ENCODE peak calls at places on chromosome 19, in five cellular contexts. One of them, this sample, is unnamed.

GRCh38 chr19:55467236-55468053 is 2.9 kb upstream of the C19orf85 start:
- DNase-seq in bronchial epithelial cell: no peak
- DNase-seq in fibroblast of mammary gland: peak
- DNase-seq in kidney epithelial cell: no peak
- DNase-seq in breast epithelium: no peak
- DNase-seq in this sample: peak

GRCh38 chr19:31316201-31316951 is 32.9 kb downstream of the TSHZ3 start:
- DNase-seq in bronchial epithelial cell: no peak
- DNase-seq in fibroblast of mammary gland: peak
- DNase-seq in kidney epithelial cell: no peak
- DNase-seq in breast epithelium: no peak
- DNase-seq in this sample: peak

GRCh38 chr19:46954502-46955004 is 65.1 kb upstream of the NPAS1 start:
- DNase-seq in bronchial epithelial cell: no peak
- DNase-seq in fibroblast of mammary gland: no peak
- DNase-seq in kidney epithelial cell: no peak
- DNase-seq in breast epithelium: no peak
- DNase-seq in this sample: no peak

GRCh38 chr19:55086730-55087541 is 11.3 kb downstream of the EPS8L1 start:
- DNase-seq in bronchial epithelial cell: peak
- DNase-seq in fibroblast of mammary gland: peak
- DNase-seq in kidney epithelial cell: peak
- DNase-seq in breast epithelium: peak
- DNase-seq in this sample: peak

GRCh38 chr19:3108775-3109174 is 14.6 kb downstream of the GNA11 start:
- DNase-seq in bronchial epithelial cell: peak
- DNase-seq in fibroblast of mammary gland: peak
- DNase-seq in kidney epithelial cell: no peak
- DNase-seq in breast epithelium: no peak
- DNase-seq in this sample: peak

GRCh38 chr19:56091066-56091490 is 30.0 kb downstream of the ZNF787 start:
- DNase-seq in bronchial epithelial cell: peak
- DNase-seq in fibroblast of mammary gland: peak
- DNase-seq in kidney epithelial cell: no peak
- DNase-seq in breast epithelium: peak
- DNase-seq in this sample: peak

GRCh38 chr19:12675377-12675776 is 6.3 kb downstream of the DHPS start:
- DNase-seq in bronchial epithelial cell: no peak
- DNase-seq in fibroblast of mammary gland: no peak
- DNase-seq in kidney epithelial cell: no peak
- DNase-seq in breast epithelium: no peak
- DNase-seq in this sample: no peak

GRCh38 chr19:35756373-35757230 is at the start of gene HSPB6:
- DNase-seq in bronchial epithelial cell: no peak
- DNase-seq in fibroblast of mammary gland: peak
- DNase-seq in kidney epithelial cell: no peak
- DNase-seq in breast epithelium: no peak
- DNase-seq in this sample: peak

GRCh38 chr19:58549664-58550361 is 5.1 kb downstream of the CHMP2A start:
- DNase-seq in bronchial epithelial cell: no peak
- DNase-seq in fibroblast of mammary gland: no peak
- DNase-seq in kidney epithelial cell: no peak
- DNase-seq in breast epithelium: no peak
- DNase-seq in this sample: no peak

GRCh38 chr19:55440411-55441105 is 2.5 kb downstream of the SHISA7 start:
- DNase-seq in bronchial epithelial cell: no peak
- DNase-seq in fibroblast of mammary gland: no peak
- DNase-seq in kidney epithelial cell: no peak
- DNase-seq in breast epithelium: no peak
- DNase-seq in this sample: no peak

GRCh38 chr19:29579308-29579910 is 26.7 kb upstream of the POP4 start:
- DNase-seq in bronchial epithelial cell: no peak
- DNase-seq in fibroblast of mammary gland: no peak
- DNase-seq in kidney epithelial cell: no peak
- DNase-seq in breast epithelium: no peak
- DNase-seq in this sample: no peak

GRCh38 chr19:690203-690602 is 5.0 kb downstream of the PRSS57 start:
- DNase-seq in bronchial epithelial cell: no peak
- DNase-seq in fibroblast of mammary gland: no peak
- DNase-seq in kidney epithelial cell: no peak
- DNase-seq in breast epithelium: no peak
- DNase-seq in this sample: no peak

GRCh38 chr19:43784251-43784980 is 3.6 kb upstream of the KCNN4 start:
- DNase-seq in bronchial epithelial cell: peak
- DNase-seq in fibroblast of mammary gland: peak
- DNase-seq in kidney epithelial cell: peak
- DNase-seq in breast epithelium: peak
- DNase-seq in this sample: peak

DNA sequence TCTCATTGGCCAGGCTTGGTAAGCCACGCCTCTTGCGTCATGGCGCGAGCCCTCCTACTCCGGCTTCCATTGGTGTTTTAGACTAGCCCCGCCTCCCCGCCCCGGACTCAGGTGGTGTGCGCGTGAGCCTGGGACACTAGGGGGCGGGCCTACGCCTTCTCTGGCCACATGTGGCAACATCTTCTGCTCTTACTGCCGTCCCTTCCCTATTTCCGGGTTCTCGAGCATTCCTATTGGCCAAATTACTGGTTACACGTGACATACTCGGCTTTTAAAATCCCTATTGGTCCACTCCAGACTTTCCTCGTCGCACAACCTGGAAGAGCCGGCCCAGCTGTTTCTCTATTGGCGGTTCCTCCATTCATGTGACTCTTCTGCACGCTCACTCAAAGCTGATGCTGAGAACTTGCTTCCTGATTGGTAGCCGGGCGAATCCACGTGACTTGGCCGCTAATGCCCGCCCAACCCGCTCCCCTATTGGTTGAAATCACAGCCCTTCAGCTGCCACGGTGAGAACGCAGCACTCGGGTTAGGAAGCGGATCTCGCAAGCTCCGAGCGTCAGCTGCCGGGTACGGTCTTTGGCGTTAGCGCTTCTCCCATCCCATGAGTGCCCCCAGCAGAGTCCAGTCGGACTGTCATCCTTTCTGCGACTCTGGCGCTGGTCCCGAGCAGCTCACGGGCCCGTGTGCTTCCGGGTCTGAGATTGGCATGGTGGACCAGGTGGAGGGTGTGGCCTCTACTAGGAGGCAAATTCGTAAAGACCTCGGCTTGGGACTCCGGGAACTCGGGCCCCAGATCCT is at the start of gene BLOC1S3:
- DNase-seq in bronchial epithelial cell: peak
- DNase-seq in fibroblast of mammary gland: peak
- DNase-seq in kidney epithelial cell: peak
- DNase-seq in breast epithelium: peak
- DNase-seq in this sample: peak
- TF ChIP-seq CTCF in bronchial epithelial cell: peak
- TF ChIP-seq CTCF in fibroblast of mammary gland: peak
- TF ChIP-seq CTCF in kidney epithelial cell: peak
- TF ChIP-seq CTCF in breast epithelium: peak
- TF ChIP-seq CTCF in this sample: no peak

DNA sequence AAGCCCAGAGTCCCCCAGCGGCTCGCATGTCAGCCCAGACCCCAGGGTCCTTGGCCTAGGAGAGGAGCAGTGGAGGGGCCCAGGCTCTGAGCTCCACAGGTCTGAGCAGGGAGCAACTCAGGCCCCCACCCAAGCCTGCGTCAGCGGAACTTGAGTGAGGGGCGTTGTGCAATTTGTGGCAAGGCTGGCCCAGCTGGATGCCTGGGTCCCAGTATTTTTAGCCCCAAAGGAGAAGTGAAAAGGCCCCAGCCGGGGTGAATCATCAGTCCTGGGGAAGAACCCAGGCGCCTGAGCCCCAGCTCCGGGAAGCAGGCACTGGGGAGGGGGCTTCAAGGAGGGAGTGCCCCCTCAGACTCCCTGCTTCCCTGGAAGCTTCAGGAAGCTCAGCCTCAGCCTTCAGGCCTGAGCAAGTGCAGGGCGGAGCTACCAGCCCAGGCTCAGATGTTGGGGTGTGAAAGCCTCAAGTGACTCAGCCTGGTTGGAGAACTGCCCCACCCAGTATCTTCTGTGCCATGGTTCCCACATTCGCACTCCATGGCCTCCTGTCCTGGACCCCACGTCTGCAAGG is 7.2 kb downstream of the MED29 start:
- DNase-seq in bronchial epithelial cell: peak
- DNase-seq in fibroblast of mammary gland: peak
- DNase-seq in kidney epithelial cell: no peak
- DNase-seq in breast epithelium: no peak
- DNase-seq in this sample: peak
- H3K4me3 ChIP-seq in bronchial epithelial cell: no peak
- H3K4me3 ChIP-seq in fibroblast of mammary gland: no peak
- H3K4me3 ChIP-seq in kidney epithelial cell: no peak
- H3K4me3 ChIP-seq in breast epithelium: no peak
- H3K4me3 ChIP-seq in this sample: no peak

DNA sequence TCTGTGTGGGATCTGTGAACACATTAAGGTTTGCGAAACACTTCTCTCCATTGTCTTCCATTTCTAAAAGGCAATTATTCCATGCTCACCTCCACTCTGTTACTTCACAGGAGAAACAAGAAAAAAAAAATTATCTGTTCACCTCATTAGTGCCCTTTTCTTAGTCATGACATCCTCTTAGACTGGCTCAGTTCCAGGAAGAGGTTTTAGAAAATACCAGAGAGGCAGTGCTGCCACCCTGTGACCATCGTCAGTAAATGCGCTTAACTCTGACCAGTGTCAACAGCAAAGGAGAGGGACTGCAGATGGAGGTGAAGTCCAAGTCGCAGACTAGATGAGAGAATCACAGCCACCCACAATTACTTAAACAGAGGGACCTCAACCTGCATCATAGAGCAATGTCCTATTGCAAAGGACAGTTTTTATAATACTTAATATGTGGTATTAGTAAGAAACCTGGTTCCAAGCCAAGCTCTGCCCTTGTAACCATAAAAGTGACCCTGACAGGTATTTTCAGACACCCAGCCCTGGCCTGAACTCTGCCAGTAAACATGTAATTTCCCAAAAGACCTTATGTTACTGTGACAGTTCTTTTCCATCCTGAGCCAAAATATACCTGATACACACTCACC is 19.4 kb downstream of the CEACAM21 start:
- DNase-seq in bronchial epithelial cell: peak
- DNase-seq in fibroblast of mammary gland: peak
- DNase-seq in kidney epithelial cell: peak
- DNase-seq in breast epithelium: no peak
- DNase-seq in this sample: peak
- TF ChIP-seq CTCF in bronchial epithelial cell: peak
- TF ChIP-seq CTCF in fibroblast of mammary gland: peak
- TF ChIP-seq CTCF in kidney epithelial cell: peak
- TF ChIP-seq CTCF in breast epithelium: peak
- TF ChIP-seq CTCF in this sample: peak

GRCh38 chr19:18418034-18418724 is 1.0 kb upstream of the SSBP4 start:
- DNase-seq in bronchial epithelial cell: no peak
- DNase-seq in fibroblast of mammary gland: no peak
- DNase-seq in kidney epithelial cell: no peak
- DNase-seq in breast epithelium: no peak
- DNase-seq in this sample: no peak
- H3K4me3 ChIP-seq in bronchial epithelial cell: peak
- H3K4me3 ChIP-seq in fibroblast of mammary gland: no peak
- H3K4me3 ChIP-seq in kidney epithelial cell: peak
- H3K4me3 ChIP-seq in breast epithelium: peak
- H3K4me3 ChIP-seq in this sample: peak

GRCh38 chr19:45498411-45499195 is at the start of gene PPM1N:
- DNase-seq in bronchial epithelial cell: no peak
- DNase-seq in fibroblast of mammary gland: no peak
- DNase-seq in kidney epithelial cell: no peak
- DNase-seq in breast epithelium: no peak
- DNase-seq in this sample: peak
- TF ChIP-seq CTCF in bronchial epithelial cell: peak
- TF ChIP-seq CTCF in fibroblast of mammary gland: no peak
- TF ChIP-seq CTCF in kidney epithelial cell: no peak
- TF ChIP-seq CTCF in breast epithelium: no peak
- TF ChIP-seq CTCF in this sample: no peak

This sample was measured in foreskin fibroblast.